ENCODE peak calls at places on chromosomes 3 and 15, in four cellular contexts. One of them, this sample, is unnamed.
A peak's percentile ranks its signal among the peaks of the same experiment; 100 is the strongest.

GRCh38 chr3:158768881-158769518 is 32.9 kb upstream of the MFSD1 start:
- DNase-seq in GM13977: no peak
- DNase-seq in epithelial cell of esophagus: peak; percentile 60
- DNase-seq in left ventricle myocardium inferior: no peak
- DNase-seq in this sample: peak; percentile 60

GRCh38 chr15:71115567-71116351 is 488 bp downstream of the THSD4 start:
- DNase-seq in GM13977: peak; percentile 71
- DNase-seq in epithelial cell of esophagus: peak; percentile 67
- DNase-seq in left ventricle myocardium inferior: peak; percentile 56
- DNase-seq in this sample: no peak

GRCh38 chr3:71064288-71064975 is 519.1 kb downstream of the FOXP1 start:
- DNase-seq in GM13977: peak; percentile 52
- DNase-seq in epithelial cell of esophagus: peak; percentile 55
- DNase-seq in left ventricle myocardium inferior: no peak
- DNase-seq in this sample: no peak

GRCh38 chr15:45234562-45235235 is 17.3 kb upstream of the SLC28A2 start:
- DNase-seq in GM13977: no peak
- DNase-seq in epithelial cell of esophagus: no peak
- DNase-seq in left ventricle myocardium inferior: no peak
- DNase-seq in this sample: no peak

GRCh38 chr3:20488101-20488500 is 302.1 kb upstream of the SGO1 start:
- DNase-seq in GM13977: no peak
- DNase-seq in epithelial cell of esophagus: no peak
- DNase-seq in left ventricle myocardium inferior: no peak
- DNase-seq in this sample: no peak

GRCh38 chr3:197508051-197508451 is 47.7 kb downstream of the BDH1 start:
- DNase-seq in GM13977: peak; percentile 25
- DNase-seq in epithelial cell of esophagus: no peak
- DNase-seq in left ventricle myocardium inferior: no peak
- DNase-seq in this sample: no peak

GRCh38 chr3:138078096-138078495 is 37.3 kb downstream of the DZIP1L start:
- DNase-seq in GM13977: no peak
- DNase-seq in epithelial cell of esophagus: peak; percentile 77
- DNase-seq in left ventricle myocardium inferior: no peak
- DNase-seq in this sample: peak; percentile 74

GRCh38 chr15:83127547-83128150 is 20.2 kb downstream of the TM6SF1 start:
- DNase-seq in GM13977: no peak
- DNase-seq in epithelial cell of esophagus: peak; percentile 39
- DNase-seq in left ventricle myocardium inferior: no peak
- DNase-seq in this sample: no peak

GRCh38 chr3:106957021-106957420 is 420.2 kb upstream of the CCDC54 start:
- DNase-seq in GM13977: no peak
- DNase-seq in epithelial cell of esophagus: no peak
- DNase-seq in left ventricle myocardium inferior: no peak
- DNase-seq in this sample: no peak

GRCh38 chr3:178036745-178037144 is 499.5 kb upstream of the KCNMB2 start:
- DNase-seq in GM13977: no peak
- DNase-seq in epithelial cell of esophagus: no peak
- DNase-seq in left ventricle myocardium inferior: no peak
- DNase-seq in this sample: no peak

GRCh38 chr3:43949594-43949993 is 258.9 kb downstream of the ABHD5 start:
- DNase-seq in GM13977: no peak
- DNase-seq in epithelial cell of esophagus: no peak
- DNase-seq in left ventricle myocardium inferior: no peak
- DNase-seq in this sample: no peak

GRCh38 chr3:187986514-187986934 is 167.4 kb upstream of the LPP start:
- DNase-seq in GM13977: no peak
- DNase-seq in epithelial cell of esophagus: peak; percentile 93
- DNase-seq in left ventricle myocardium inferior: no peak
- DNase-seq in this sample: peak; percentile 93

GRCh38 chr3:186612721-186613636 is at the start of gene AHSG:
- DNase-seq in GM13977: no peak
- DNase-seq in epithelial cell of esophagus: no peak
- DNase-seq in left ventricle myocardium inferior: no peak
- DNase-seq in this sample: no peak

GRCh38 chr3:17336291-17336690 is 406.1 kb downstream of the TBC1D5 start:
- DNase-seq in GM13977: no peak
- DNase-seq in epithelial cell of esophagus: no peak
- DNase-seq in left ventricle myocardium inferior: no peak
- DNase-seq in this sample: no peak

GRCh38 chr3:196661400-196661799 is 21.9 kb downstream of the NRROS start:
- DNase-seq in GM13977: no peak
- DNase-seq in epithelial cell of esophagus: no peak
- DNase-seq in left ventricle myocardium inferior: no peak
- DNase-seq in this sample: no peak

GRCh38 chr15:92869977-92870644 is 30.0 kb upstream of the CHD2 start:
- DNase-seq in GM13977: no peak
- DNase-seq in epithelial cell of esophagus: no peak
- DNase-seq in left ventricle myocardium inferior: no peak
- DNase-seq in this sample: no peak

GRCh38 chr3:141104151-141104741 is 53.1 kb downstream of the SPSB4 start:
- DNase-seq in GM13977: no peak
- DNase-seq in epithelial cell of esophagus: no peak
- DNase-seq in left ventricle myocardium inferior: peak; percentile 34
- DNase-seq in this sample: no peak

GRCh38 chr15:25611603-25612002 is 172.8 kb upstream of the UBE3A start:
- DNase-seq in GM13977: no peak
- DNase-seq in epithelial cell of esophagus: peak; percentile 2
- DNase-seq in left ventricle myocardium inferior: peak; percentile 26
- DNase-seq in this sample: no peak

GRCh38 chr15:33968224-33968623 is at the start of gene CHRM5:
- DNase-seq in GM13977: no peak
- DNase-seq in epithelial cell of esophagus: no peak
- DNase-seq in left ventricle myocardium inferior: no peak
- DNase-seq in this sample: no peak

GRCh38 chr15:32651229-32651837 is 9.8 kb downstream of the SCG5 start:
- DNase-seq in GM13977: peak; percentile 70
- DNase-seq in epithelial cell of esophagus: peak; percentile 77
- DNase-seq in left ventricle myocardium inferior: no peak
- DNase-seq in this sample: no peak

GRCh38 chr3:15345051-15345607 is 12.7 kb upstream of the SH3BP5 start:
- DNase-seq in GM13977: no peak
- DNase-seq in epithelial cell of esophagus: no peak
- DNase-seq in left ventricle myocardium inferior: no peak
- DNase-seq in this sample: no peak

GRCh38 chr3:168981396-168981795 is 682.1 kb downstream of the MECOM start:
- DNase-seq in GM13977: no peak
- DNase-seq in epithelial cell of esophagus: peak; percentile 89
- DNase-seq in left ventricle myocardium inferior: no peak
- DNase-seq in this sample: peak; percentile 26

GRCh38 chr3:101637461-101637860 is 39.5 kb downstream of the ZBTB11 start:
- DNase-seq in GM13977: no peak
- DNase-seq in epithelial cell of esophagus: no peak
- DNase-seq in left ventricle myocardium inferior: no peak
- DNase-seq in this sample: no peak

GRCh38 chr3:13769422-13769821 is 110.4 kb downstream of the WNT7A start:
- DNase-seq in GM13977: no peak
- DNase-seq in epithelial cell of esophagus: no peak
- DNase-seq in left ventricle myocardium inferior: no peak
- DNase-seq in this sample: no peak

GRCh38 chr3:138947303-138948121 is 495 bp downstream of the FOXL2NB start:
- DNase-seq in GM13977: no peak
- DNase-seq in epithelial cell of esophagus: no peak
- DNase-seq in left ventricle myocardium inferior: no peak
- DNase-seq in this sample: no peak

GRCh38 chr3:37096292-37096691 is 78.1 kb downstream of the LRRFIP2 start:
- DNase-seq in GM13977: no peak
- DNase-seq in epithelial cell of esophagus: peak; percentile 11
- DNase-seq in left ventricle myocardium inferior: no peak
- DNase-seq in this sample: no peak

GRCh38 chr15:74843891-74844299 is 939 bp upstream of the ULK3 start:
- DNase-seq in GM13977: no peak
- DNase-seq in epithelial cell of esophagus: no peak
- DNase-seq in left ventricle myocardium inferior: no peak
- DNase-seq in this sample: no peak

GRCh38 chr15:41778503-41778902 is 4.2 kb downstream of the MAPKBP1 start:
- DNase-seq in GM13977: no peak
- DNase-seq in epithelial cell of esophagus: no peak
- DNase-seq in left ventricle myocardium inferior: no peak
- DNase-seq in this sample: no peak

GRCh38 chr15:39597751-39598185 is 16.9 kb downstream of the THBS1 start:
- DNase-seq in GM13977: no peak
- DNase-seq in epithelial cell of esophagus: peak; percentile 72
- DNase-seq in left ventricle myocardium inferior: no peak
- DNase-seq in this sample: no peak

GRCh38 chr3:172084871-172085556 is 45.6 kb downstream of the FNDC3B start:
- DNase-seq in GM13977: no peak
- DNase-seq in epithelial cell of esophagus: no peak
- DNase-seq in left ventricle myocardium inferior: no peak
- DNase-seq in this sample: no peak

GRCh38 chr15:63599401-63600000 is 2.3 kb downstream of the FBXL22 start:
- DNase-seq in GM13977: peak; percentile 45
- DNase-seq in epithelial cell of esophagus: peak; percentile 77
- DNase-seq in left ventricle myocardium inferior: peak; percentile 64
- DNase-seq in this sample: peak; percentile 41

GRCh38 chr3:163622384-163622783 is 1455.9 kb downstream of the SI start:
- DNase-seq in GM13977: no peak
- DNase-seq in epithelial cell of esophagus: no peak
- DNase-seq in left ventricle myocardium inferior: no peak
- DNase-seq in this sample: no peak

GRCh38 chr15:66072616-66073361 is 180.8 kb downstream of the MEGF11 start:
- DNase-seq in GM13977: no peak
- DNase-seq in epithelial cell of esophagus: no peak
- DNase-seq in left ventricle myocardium inferior: no peak
- DNase-seq in this sample: no peak

GRCh38 chr15:24948495-24948894 is 6.3 kb upstream of the SNRPN start:
- DNase-seq in GM13977: no peak
- DNase-seq in epithelial cell of esophagus: no peak
- DNase-seq in left ventricle myocardium inferior: no peak
- DNase-seq in this sample: no peak

GRCh38 chr3:128906031-128906803 is 26.8 kb downstream of the ACAD9 start:
- DNase-seq in GM13977: no peak
- DNase-seq in epithelial cell of esophagus: no peak
- DNase-seq in left ventricle myocardium inferior: no peak
- DNase-seq in this sample: no peak

GRCh38 chr3:127238602-127239001 is 45.7 kb downstream of the PRR23E start:
- DNase-seq in GM13977: no peak
- DNase-seq in epithelial cell of esophagus: no peak
- DNase-seq in left ventricle myocardium inferior: no peak
- DNase-seq in this sample: no peak

GRCh38 chr3:73513260-73513659 is 111.5 kb downstream of the PDZRN3 start:
- DNase-seq in GM13977: no peak
- DNase-seq in epithelial cell of esophagus: no peak
- DNase-seq in left ventricle myocardium inferior: no peak
- DNase-seq in this sample: no peak

DNA sequence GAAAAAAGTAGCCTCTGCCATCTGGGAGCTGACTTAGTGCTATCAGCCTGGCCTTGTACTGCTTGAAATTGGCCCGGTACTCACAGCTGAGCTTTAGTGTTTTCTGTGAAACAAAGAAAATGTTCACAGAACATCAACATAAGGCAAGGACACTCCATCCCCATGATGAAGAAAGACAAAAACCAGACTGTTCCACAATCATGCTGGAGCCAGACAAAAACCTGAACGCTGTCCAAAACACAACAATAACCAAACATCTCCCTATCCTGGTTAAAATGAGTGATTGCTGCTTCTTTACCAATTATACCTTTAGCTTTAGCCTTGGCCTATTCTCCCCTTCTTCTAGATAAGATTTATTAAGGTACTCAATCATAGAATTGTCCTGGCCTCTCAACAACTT is 153.9 kb downstream of the CPNE4 start:
- DNase-seq in GM13977: no peak
- DNase-seq in epithelial cell of esophagus: no peak
- DNase-seq in left ventricle myocardium inferior: no peak
- DNase-seq in this sample: no peak
- TF ChIP-seq CTCF in GM13977: no peak
- TF ChIP-seq CTCF in epithelial cell of esophagus: no peak
- TF ChIP-seq CTCF in left ventricle myocardium inferior: no peak
- TF ChIP-seq CTCF in this sample: no peak

GRCh38 chr3:41893977-41894376 is 67.9 kb downstream of the ULK4 start:
- DNase-seq in GM13977: peak; percentile 39
- DNase-seq in epithelial cell of esophagus: peak; percentile 72
- DNase-seq in left ventricle myocardium inferior: no peak
- DNase-seq in this sample: no peak
- TF ChIP-seq CTCF in GM13977: peak; percentile 45
- TF ChIP-seq CTCF in epithelial cell of esophagus: peak; percentile 45
- TF ChIP-seq CTCF in left ventricle myocardium inferior: peak; percentile 68
- TF ChIP-seq CTCF in this sample: peak; percentile 74

DNA sequence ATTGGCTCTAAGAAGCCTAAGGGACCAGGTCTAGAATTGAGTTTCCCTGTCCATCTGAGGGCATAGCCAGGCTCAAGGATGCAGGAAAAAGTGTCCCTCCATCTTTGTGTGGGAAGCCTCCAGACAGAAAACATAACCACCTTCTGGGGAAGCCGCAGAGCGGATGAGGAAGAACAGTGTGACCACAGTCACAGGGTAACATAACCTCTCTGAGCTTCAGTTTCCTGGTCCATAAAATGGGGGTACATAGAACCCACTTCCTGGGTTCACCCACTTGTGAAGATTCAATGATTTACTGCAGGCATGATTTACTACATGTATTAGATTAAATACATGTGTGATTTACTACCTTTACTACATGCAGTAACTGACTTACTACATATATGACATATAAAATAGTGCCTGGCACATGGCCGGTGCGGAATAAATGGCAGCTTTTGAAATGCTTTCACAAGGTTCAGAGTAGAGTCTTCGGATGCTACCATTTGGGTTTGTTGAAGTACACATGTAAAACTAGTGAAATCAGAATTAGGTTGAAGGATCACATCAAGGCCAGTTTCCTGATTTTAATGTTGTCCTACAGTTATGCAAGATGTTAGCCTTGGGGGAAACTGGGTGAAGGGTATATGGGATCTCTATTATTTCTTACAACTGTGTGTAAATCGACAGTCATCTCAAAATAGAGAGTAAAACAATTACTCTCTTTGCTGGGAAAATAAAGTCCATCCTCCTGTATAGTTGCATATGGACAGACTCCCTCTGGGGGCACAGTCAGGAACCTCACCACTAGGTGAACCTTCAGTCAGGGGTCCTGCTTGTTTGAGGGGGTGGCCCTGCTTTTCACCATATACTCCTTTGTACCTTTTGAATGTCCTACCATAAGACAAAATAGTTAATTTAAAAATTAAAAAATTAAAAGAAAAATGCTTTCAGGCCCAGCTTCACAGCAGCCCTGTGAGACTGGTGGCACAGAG is 86.0 kb downstream of the SEMA5B start:
- DNase-seq in GM13977: no peak
- DNase-seq in epithelial cell of esophagus: no peak
- DNase-seq in left ventricle myocardium inferior: no peak
- DNase-seq in this sample: no peak
- TF ChIP-seq CTCF in GM13977: peak; percentile 28
- TF ChIP-seq CTCF in epithelial cell of esophagus: peak; percentile 38
- TF ChIP-seq CTCF in left ventricle myocardium inferior: peak; percentile 33
- TF ChIP-seq CTCF in this sample: peak; percentile 52

DNA sequence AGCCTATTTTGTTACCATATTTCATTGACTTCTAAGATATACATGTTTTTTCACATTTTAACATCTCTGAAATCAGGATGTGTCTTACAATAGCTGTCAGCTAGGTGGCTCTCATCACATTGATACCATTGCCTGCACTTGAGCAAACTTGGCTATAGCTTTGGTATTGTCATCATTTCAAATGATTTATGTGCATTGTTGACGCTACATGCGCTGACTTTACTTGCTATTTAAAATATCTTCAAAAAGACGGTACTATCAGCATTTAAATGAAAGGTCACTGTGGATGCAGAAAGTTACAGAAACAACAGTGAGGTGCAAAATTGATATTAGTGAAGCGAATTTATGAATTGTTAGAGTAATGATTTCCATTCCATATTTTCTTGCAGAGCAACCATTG is 54.0 kb upstream of the ABHD2 start:
- DNase-seq in GM13977: no peak
- DNase-seq in epithelial cell of esophagus: peak; percentile 27
- DNase-seq in left ventricle myocardium inferior: no peak
- DNase-seq in this sample: no peak
- TF ChIP-seq CTCF in GM13977: peak; percentile 22
- TF ChIP-seq CTCF in epithelial cell of esophagus: peak; percentile 53
- TF ChIP-seq CTCF in left ventricle myocardium inferior: peak; percentile 45
- TF ChIP-seq CTCF in this sample: peak; percentile 60